ENCODE peak calls at places on chromosomes 7 and 10, in eight cellular contexts. O is prostate gland, C is left ventricle myocardium inferior, E is upper lobe of right lung, H is brain microvascular endothelial cell, T is breast epithelium, Z is lung, R is foreskin fibroblast. G is an unnamed sample.
A peak's percentile ranks its signal among the peaks of the same experiment; 100 is the strongest.

GRCh38 chr7:122166708-122167107 is 22.7 kb upstream of the AASS start:
- DNase-seq in C (no peak), Z (no peak), O (no peak), H (peak; percentile 65), T (no peak), R (peak; percentile 2), E (no peak), G (peak; percentile 23)

GRCh38 chr10:95742529-95742884 is 13.5 kb upstream of the ENTPD1 start:
- DNase-seq in T (no peak), E (no peak), R (no peak), Z (no peak), H (peak; percentile 73), C (no peak), O (peak; percentile 46), G (no peak)

GRCh38 chr7:139731802-139732470 is 45.9 kb downstream of the HIPK2 start:
- DNase-seq in T (peak; percentile 91), R (peak; percentile 96), C (peak; percentile 82), Z (peak; percentile 94), O (peak; percentile 89), H (peak; percentile 92), E (peak; percentile 92), G (peak; percentile 70)

GRCh38 chr10:132309466-132309865 is 1.7 kb upstream of the STK32C start:
- DNase-seq in R (no peak), O (no peak), H (no peak), Z (no peak), C (no peak), T (peak; percentile 36), E (no peak), G (no peak)

GRCh38 chr7:70069977-70070376 is 471.7 kb downstream of the AUTS2 start:
- DNase-seq in T (no peak), O (no peak), E (no peak), Z (no peak), C (no peak), H (no peak), R (no peak), G (no peak)

GRCh38 chr10:48556065-48556464 is 48.8 kb downstream of the ARHGAP22 start:
- DNase-seq in Z (no peak), C (no peak), E (no peak), O (no peak), T (no peak), H (no peak), R (no peak), G (no peak)

GRCh38 chr10:37948210-37948609 is 28.2 kb downstream of the ZNF25 start:
- DNase-seq in C (no peak), R (no peak), T (no peak), E (no peak), Z (no peak), H (no peak), O (no peak), G (no peak)

GRCh38 chr7:575425-576366 is 56.0 kb upstream of the PDGFA start:
- DNase-seq in T (no peak), C (no peak), E (no peak), O (no peak), Z (no peak), R (no peak), H (no peak), G (no peak)

GRCh38 chr7:157890921-157891401 is 554.2 kb downstream of the DNAJB6 start:
- DNase-seq in E (peak; percentile 51), Z (no peak), O (no peak), H (no peak), C (no peak), T (peak; percentile 39), R (no peak), G (no peak)

GRCh38 chr10:93063217-93063976 is 2.8 kb downstream of the CYP26C1 start:
- DNase-seq in Z (no peak), R (no peak), H (no peak), C (no peak), E (no peak), O (no peak), T (no peak), G (no peak)

GRCh38 chr7:33728779-33729646 is 176.3 kb upstream of the BMPER start:
- DNase-seq in Z (no peak), H (no peak), C (no peak), O (no peak), T (no peak), R (no peak), E (no peak), G (no peak)

GRCh38 chr10:127563718-127564553 is 14.8 kb downstream of the NPS start:
- DNase-seq in O (no peak), C (no peak), R (no peak), T (no peak), Z (peak; percentile 42), H (no peak), E (peak; percentile 79), G (peak; percentile 8)

DNA sequence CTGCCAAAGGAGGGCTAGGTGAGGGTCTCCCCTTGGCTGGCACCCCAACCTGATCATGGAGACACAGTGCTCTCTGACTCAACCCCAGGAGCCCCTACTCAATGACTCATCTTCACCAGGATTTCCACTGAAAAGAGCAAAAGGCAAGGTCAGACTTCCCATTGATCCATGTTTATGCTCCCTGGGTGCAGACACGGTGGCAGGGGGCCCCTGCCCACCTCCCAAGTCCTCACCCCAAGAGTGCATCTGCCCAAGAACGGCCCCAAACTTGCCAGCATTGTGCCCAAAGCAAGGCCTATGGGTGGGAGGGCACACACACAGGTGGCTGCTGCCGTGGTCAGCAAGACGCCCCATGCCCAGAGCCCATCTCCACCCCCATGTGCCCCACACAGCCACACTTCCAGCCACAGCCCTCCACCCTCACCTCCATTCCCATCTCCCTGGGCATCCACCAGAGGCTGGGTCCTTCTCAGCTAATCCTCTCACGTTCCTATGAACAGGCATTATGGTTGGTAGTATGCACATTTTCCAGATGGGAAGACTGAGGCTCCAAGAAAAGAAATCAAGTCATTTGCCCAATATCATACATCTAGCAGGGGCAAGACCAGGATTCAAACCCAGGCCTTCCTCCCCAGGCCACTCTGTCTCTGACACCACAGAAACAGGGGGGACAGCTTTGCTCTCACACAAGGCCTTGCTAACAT is 31.3 kb downstream of the FAM53B start:
- DNase-seq in H (no peak), T (no peak), E (peak; percentile 36), C (no peak), O (no peak), Z (no peak), R (no peak), G (no peak)
- H3K4me3 ChIP-seq in H (no peak overlapping the region), T (no peak overlapping the region), E (no peak overlapping the region), C (no peak overlapping the region), O (no peak overlapping the region), Z (no peak overlapping the region), R (no peak overlapping the region), G (no peak overlapping the region)

DNA sequence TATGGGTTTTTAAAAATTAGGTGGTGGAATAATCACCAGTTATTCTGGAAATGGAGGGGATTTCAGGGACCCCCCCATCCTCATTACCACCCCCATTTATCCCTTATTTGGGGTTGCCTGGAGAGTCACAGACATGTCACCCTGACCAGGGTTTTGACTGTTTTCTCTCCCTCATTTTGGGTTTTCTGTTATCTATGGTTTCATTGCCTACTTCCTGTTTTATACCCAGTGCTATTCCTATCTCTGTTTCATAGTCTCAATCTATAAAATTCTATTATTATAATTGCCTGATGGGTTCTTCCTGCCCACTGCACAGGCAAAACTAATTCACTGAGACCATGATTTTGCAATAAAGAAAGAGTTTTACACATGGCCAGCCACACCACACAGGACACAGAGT is 15.9 kb upstream of the FAM221A start:
- DNase-seq in Z (no peak), T (no peak), O (no peak), E (no peak), R (no peak), H (no peak), C (no peak), G (no peak)
- H3K4me3 ChIP-seq in Z (no peak overlapping the region), T (no peak overlapping the region), O (no peak overlapping the region), E (no peak overlapping the region), R (no peak overlapping the region), H (no peak overlapping the region), C (no peak overlapping the region), G (no peak overlapping the region)

DNA sequence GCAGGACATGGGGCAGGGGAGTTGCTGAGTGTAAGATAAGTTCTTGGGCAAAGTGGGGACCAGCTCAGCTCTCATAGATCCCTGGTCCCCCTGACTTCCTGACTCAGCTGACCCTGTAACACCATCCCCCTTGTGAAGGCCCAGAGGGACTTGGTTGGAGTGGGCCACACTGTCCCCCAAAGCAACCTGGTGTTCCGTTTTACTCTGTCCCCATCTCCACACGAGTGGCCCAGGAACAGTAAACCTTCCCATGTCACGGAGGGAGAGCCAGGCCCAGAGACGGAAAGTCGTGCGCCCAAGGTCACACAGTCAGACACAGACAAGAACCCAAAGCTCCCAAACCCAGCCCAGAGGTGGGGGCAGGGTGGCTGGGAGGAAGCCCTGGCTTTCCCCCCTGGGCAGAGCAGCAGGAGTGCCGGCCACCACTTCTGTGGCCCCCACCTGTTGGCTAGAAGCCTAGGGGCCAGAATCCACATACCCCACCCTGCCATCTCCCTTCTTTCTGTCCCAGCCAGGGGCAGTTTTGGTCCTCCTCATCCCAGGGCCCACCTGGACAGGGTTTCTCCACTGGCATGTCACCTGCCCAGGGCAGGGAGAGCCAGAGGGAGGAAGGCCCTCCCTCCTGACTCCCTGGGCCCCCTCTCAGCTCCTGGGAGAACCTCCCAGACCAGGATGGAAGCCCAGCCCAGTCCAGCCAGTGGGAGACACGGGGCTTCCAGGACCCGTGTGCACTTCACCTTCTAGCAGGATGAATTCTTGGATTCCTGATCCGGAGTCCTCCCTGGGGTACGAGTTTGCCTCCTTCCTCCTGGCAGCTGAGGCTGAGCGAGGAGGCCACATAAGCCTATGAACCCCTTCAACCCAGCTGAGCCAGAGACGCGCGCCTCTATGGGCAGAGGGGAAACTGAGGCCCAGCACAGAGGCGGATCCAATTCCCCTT is 20.6 kb upstream of the VPS37D start:
- DNase-seq in H (no peak), O (no peak), T (no peak), Z (no peak), E (no peak), R (no peak), C (no peak), G (no peak)
- H3K4me3 ChIP-seq in H (no peak overlapping the region), O (no peak overlapping the region), T (peak overlapping the region; percentile 70), Z (no peak overlapping the region), E (no peak overlapping the region), R (no peak overlapping the region), C (peak overlapping the region; percentile 62), G (no peak overlapping the region)

GRCh38 chr7:45889367-45890067 is 1.2 kb downstream of the IGFBP1 start:
- DNase-seq in R (no peak), C (no peak), Z (no peak), E (no peak), H (no peak), T (no peak), O (no peak), G (no peak)

GRCh38 chr7:45890125-45890901 is 2.0 kb downstream of the IGFBP1 start:
- DNase-seq in Z (no peak), T (no peak), O (no peak), C (no peak), R (no peak), H (no peak), E (no peak), G (no peak)

GRCh38 chr7:45888185-45888992 is at the start of gene IGFBP1:
- DNase-seq in C (no peak), E (no peak), O (no peak), T (no peak), Z (no peak), H (no peak), R (peak; percentile 62), G (no peak)

GRCh38 chr7:45886931-45887667 is 1.2 kb upstream of the IGFBP1 start:
- DNase-seq in T (no peak), C (no peak), R (no peak), H (no peak), O (no peak), E (no peak), Z (no peak), G (no peak)

DNA sequence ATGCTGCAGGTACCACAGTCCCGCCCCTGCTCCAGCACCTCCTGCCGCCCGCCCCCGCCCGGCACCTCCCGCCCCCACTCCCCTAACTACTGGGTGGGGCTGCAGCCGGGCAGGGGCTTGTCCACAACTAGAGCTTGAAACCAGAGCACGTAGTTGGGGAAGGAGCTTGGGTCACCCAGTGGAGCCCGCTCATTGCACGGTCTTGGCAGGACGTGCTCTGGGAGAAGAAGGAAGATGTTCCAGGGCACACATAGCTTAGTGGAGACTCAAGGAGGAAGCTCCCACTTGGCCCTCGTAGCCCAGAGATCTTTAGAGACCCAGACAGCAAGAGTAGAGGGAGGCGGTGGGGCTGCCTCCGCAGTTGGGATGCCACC is 692 bp downstream of the IGFBP1 start:
- DNase-seq in T (no peak), O (no peak), R (no peak), C (no peak), Z (no peak), E (no peak), H (no peak), G (peak; percentile 29)
- H3K4me3 ChIP-seq in T (peak overlapping the region; percentile 62), O (peak overlapping the region; percentile 15), R (no peak overlapping the region), C (peak overlapping the region; percentile 56), Z (no peak overlapping the region), E (no peak overlapping the region), H (peak overlapping the region; percentile 55), G (peak overlapping the region; percentile 35)